ENCODE peak calls at places on chromosomes 3 and 15, in four cellular contexts. F is HL-60, T is K562, C is GM12878. Z is an unnamed sample.

GRCh38 chr15:65476942-65477341 is 40.5 kb downstream of the DPP8 start:
- DNase-seq in F (no peak), T (no peak), C (no peak), Z (no peak)

GRCh38 chr15:59997070-59997701 is 6.9 kb upstream of the FOXB1 start:
- DNase-seq in F (no peak), T (peak; percentile 39), C (no peak), Z (no peak)

GRCh38 chr3:185712337-185712736 is 112.5 kb downstream of the IGF2BP2 start:
- DNase-seq in F (no peak), T (no peak), C (no peak), Z (no peak)

GRCh38 chr15:70879386-70879785 is 12.8 kb downstream of the THAP10 start:
- DNase-seq in F (no peak), T (no peak), C (no peak), Z (no peak)

GRCh38 chr3:31495971-31496370 is 36.8 kb upstream of the STT3B start:
- DNase-seq in F (no peak), T (no peak), C (no peak), Z (no peak)

GRCh38 chr15:82018201-82018600 is 27.6 kb downstream of the MEX3B start:
- DNase-seq in F (peak; percentile 93), T (peak; percentile 71), C (no peak), Z (no peak)

GRCh38 chr3:100899440-100900091 is 93.7 kb downstream of the ABI3BP start:
- DNase-seq in F (no peak), T (no peak), C (peak; percentile 28), Z (no peak)

GRCh38 chr15:87354661-87355410 is 901.7 kb downstream of the NTRK3 start:
- DNase-seq in F (no peak), T (no peak), C (no peak), Z (no peak)

GRCh38 chr3:72678380-72678779 is 169.9 kb downstream of the SHQ1 start:
- DNase-seq in F (no peak), T (no peak), C (no peak), Z (no peak)

GRCh38 chr3:192884831-192885356 is 32.8 kb downstream of the MB21D2 start:
- DNase-seq in F (no peak), T (no peak), C (no peak), Z (no peak)

GRCh38 chr3:151837057-151837456 is 23.1 kb downstream of the AADAC start:
- DNase-seq in F (peak; percentile 53), T (peak; percentile 88), C (no peak), Z (no peak)

GRCh38 chr3:172549144-172549543 is 25.9 kb upstream of the TNFSF10 start:
- DNase-seq in F (no peak), T (no peak), C (no peak), Z (no peak)

GRCh38 chr15:48170981-48171380 is 7.1 kb downstream of the MYEF2 start:
- DNase-seq in F (no peak), T (no peak), C (no peak), Z (no peak)

GRCh38 chr3:77081240-77081661 is 41.4 kb downstream of the ROBO2 start:
- DNase-seq in F (no peak), T (no peak), C (no peak), Z (no peak)

GRCh38 chr3:137469263-137469662 is 294.9 kb upstream of the SOX14 start:
- DNase-seq in F (no peak), T (no peak), C (no peak), Z (no peak)

GRCh38 chr3:118536764-118537163 is 497.9 kb downstream of the IGSF11 start:
- DNase-seq in F (no peak), T (no peak), C (no peak), Z (no peak)

GRCh38 chr15:55846108-55846707 is 103.3 kb upstream of the PRTG start:
- DNase-seq in F (peak; percentile 58), T (peak; percentile 78), C (peak; percentile 35), Z (peak; percentile 29)

GRCh38 chr15:68576253-68577236 is 2.2 kb upstream of the CORO2B start:
- DNase-seq in F (no peak), T (no peak), C (no peak), Z (no peak)

GRCh38 chr15:56653787-56654186 is 79.5 kb downstream of the ZNF280D start:
- DNase-seq in F (no peak), T (no peak), C (no peak), Z (no peak)

GRCh38 chr15:70710714-70711113 is 52.6 kb downstream of the UACA start:
- DNase-seq in F (no peak), T (no peak), C (no peak), Z (no peak)

DNA sequence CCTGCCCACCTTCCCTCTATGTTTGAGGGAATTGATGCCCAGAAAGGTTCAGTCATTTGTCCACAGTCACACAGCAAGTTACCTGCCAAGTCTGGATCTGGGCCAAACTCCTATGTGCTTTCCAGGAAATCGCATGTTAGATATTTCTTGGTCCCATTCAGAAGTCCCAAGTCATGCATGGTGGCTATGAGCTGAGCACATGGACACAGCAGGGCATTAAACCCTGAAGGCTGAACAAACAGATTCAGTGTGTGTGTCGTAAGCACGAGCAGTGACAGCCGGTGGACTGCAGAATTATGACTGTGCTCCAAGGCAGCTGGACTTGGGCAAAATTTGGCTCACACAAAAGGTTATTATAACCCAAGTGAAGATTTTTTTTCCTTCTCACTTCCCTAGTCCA is 11.4 kb upstream of the SLC6A6 start:
- DNase-seq in F (peak; percentile 81), T (peak; percentile 56), C (no peak), Z (no peak)
- TF ChIP-seq POLR2AphosphoS5 in F (peak; percentile 63), T (no peak), C (no peak), Z (no peak)

GRCh38 chr15:96353931-96354730 is 23.6 kb downstream of the NR2F2 start:
- DNase-seq in F (peak; percentile 66), T (peak; percentile 38), C (no peak), Z (no peak)
- TF ChIP-seq SPI1 in F (no peak), T (no peak), C (no peak), Z (no peak)

DNA sequence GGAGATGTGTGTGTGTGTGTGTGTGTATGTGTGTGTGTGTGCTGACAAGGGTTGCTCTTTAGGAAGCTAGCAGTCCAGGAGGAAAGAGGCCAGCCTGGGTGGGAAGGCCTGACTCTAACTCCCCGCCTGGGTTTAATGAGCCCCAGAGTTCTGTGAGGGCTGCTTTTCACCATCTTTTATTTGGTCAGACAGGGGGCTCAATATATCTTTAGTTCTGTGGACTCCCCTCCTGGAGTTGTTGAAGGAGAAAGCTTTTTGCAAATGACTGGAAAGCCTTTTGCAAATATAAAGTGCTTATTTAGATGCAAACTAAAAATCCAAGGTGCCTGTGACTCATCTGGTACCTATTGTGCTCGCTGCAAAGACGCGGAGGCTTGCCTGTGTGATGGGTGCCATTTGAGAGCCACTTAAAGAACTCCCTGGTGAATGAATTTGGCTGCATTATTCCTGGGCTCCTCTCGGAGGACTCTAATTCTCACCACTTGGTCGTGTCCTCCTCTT is 24.5 kb downstream of the DRD3 start:
- DNase-seq in F (no peak), T (no peak), C (no peak), Z (no peak)
- TF ChIP-seq POLR2AphosphoS5 in F (no peak), T (no peak), C (no peak), Z (no peak)

DNA sequence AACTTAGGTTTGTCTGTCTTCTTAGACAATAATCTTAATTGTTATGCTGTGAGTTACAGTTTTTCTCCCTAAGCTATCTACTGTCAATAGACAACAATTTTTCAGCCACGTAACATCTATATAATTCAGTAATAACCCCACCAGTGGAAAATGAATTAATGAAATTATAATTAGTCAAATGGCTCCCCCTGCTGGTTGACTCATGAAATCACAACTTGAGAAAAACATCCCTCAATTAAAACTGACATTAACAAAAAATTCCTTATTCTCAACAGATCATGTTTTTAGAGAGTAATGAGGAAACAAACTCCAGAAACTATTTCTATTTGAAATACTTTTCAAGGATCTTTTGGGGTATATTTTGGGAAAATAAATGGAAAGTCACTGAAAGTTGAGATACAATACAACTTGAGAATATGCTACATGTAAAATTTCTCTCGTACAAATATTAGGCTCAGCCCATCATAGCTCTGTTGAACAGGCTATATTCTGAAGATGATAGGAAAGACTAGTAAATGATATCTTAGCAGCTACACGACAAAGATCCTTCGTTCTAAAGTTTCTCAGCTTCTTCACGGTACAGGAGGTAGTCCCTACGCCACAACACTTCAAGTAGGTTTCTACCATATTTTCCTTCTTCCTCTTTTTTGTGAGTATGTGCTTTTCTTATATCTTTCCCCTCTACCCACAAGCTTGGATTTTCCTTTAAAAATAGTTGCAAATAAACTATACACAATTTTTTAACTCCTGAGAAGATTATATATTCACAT is 20.7 kb downstream of the PPP1R2 start:
- DNase-seq in F (no peak), T (peak; percentile 51), C (no peak), Z (no peak)
- TF ChIP-seq SPI1 in F (peak; percentile 41), T (no peak), C (no peak), Z (peak; percentile 47)

DNA sequence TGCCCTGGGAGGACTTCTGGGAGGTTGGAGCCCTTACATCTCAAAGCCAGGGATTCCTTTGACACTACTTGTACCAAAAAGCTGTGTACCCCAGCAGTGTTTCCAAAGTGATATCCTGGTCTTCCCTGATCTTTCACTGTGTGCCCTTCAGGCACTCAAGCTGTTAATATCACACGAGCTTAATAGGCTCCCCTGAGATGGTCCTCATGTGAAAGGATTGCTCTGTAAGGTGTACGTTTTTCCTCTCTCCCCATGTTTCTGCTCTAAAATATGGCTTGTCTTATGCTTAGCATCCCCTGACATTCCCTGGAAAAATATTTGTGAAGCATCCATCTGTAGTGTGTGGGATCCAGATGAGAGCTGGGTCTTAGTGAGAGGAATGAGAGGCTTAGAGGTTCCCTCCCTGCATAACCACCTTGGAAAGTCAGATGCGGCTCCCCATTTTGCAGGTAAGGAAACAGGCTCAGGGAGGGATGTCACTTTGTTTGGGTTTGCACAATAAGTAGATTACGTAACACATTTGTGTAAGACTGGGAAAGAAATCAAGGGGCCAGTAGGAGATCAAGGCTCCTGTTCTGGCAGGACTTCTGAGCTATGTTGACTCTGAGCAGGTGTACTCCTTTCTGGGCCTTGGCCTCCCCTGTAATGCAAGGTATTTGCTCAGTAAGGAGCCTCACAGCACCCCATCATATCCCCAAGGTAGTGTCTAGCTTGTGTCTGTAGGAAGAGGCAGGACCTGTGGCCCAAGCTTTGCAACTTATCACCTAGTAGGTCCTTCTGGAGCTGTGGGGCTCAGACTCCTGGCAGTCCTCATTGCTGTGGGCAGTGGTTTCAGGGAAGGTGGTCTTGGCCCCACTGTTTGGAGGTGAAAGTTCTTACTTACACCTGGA is 667 bp upstream of the ACOX2 start:
- DNase-seq in F (no peak), T (no peak), C (no peak), Z (no peak)
- TF ChIP-seq POLR2AphosphoS5 in F (no peak), T (no peak), C (no peak), Z (no peak)

GRCh38 chr3:170727754-170728153 is 141.9 kb upstream of the SLC7A14 start:
- DNase-seq in F (no peak), T (peak; percentile 61), C (no peak), Z (no peak)

GRCh38 chr3:170726976-170727661 is 141.2 kb upstream of the SLC7A14 start:
- DNase-seq in F (no peak), T (peak; percentile 81), C (no peak), Z (no peak)

GRCh38 chr3:170725285-170725731 is 139.4 kb upstream of the SLC7A14 start:
- DNase-seq in F (no peak), T (peak; percentile 48), C (no peak), Z (no peak)

GRCh38 chr3:170730071-170730812 is 139.8 kb downstream of the RPL22L1 start:
- DNase-seq in F (no peak), T (peak; percentile 88), C (no peak), Z (no peak)

GRCh38 chr3:170728181-170728580 is 141.8 kb downstream of the RPL22L1 start:
- DNase-seq in F (no peak), T (peak; percentile 39), C (no peak), Z (no peak)
- TF ChIP-seq SPI1 in F (no peak), T (no peak), C (no peak), Z (no peak)

GRCh38 chr3:49716691-49717538 is 2.6 kb downstream of the AMIGO3 start:
- DNase-seq in F (no peak), T (no peak), C (no peak), Z (no peak)
- TF ChIP-seq POLR2AphosphoS5 in F (peak; percentile 33), T (no peak), C (peak; percentile 15), Z (no peak)